ENCODE peak calls at places on chromosomes 5 and 9, in seven cellular contexts. G is mesenteric fat pad, C is NCI-H774, E is NCI-H510A treated with DMSO at 0.1 percent for 48 hours, Q is GM12865, P is T-helper 1 cell, W is OCI-LY7. V is an unnamed sample.

GRCh38 chr5:41408676-41409443 is 101.5 kb downstream of the PLCXD3 start:
- DNase-seq in G (no peak), C (no peak), E (no peak), Q (no peak), P (no peak), W (no peak), V (no peak)

GRCh38 chr5:160469156-160470144 is 47.8 kb downstream of the PTTG1 start:
- DNase-seq in G (no peak), C (no peak), E (no peak), Q (no peak), P (no peak), W (no peak), V (no peak)

GRCh38 chr5:436641-436975 is 6.4 kb upstream of the EXOC3 start:
- DNase-seq in G (peak), C (no peak), E (no peak), Q (no peak), P (no peak), W (no peak), V (no peak)

GRCh38 chr5:153982206-153982605 is 56.5 kb downstream of the FAM114A2 start:
- DNase-seq in G (no peak), C (no peak), E (no peak), Q (no peak), P (no peak), W (no peak), V (no peak)

GRCh38 chr9:35791321-35791921 is at the start of gene NPR2:
- DNase-seq in G (no peak), C (no peak), E (no peak), Q (no peak), P (no peak), W (no peak), V (no peak)

GRCh38 chr9:85156652-85157051 is 487.1 kb downstream of the NTRK2 start:
- DNase-seq in G (no peak), C (no peak), E (peak), Q (no peak), P (no peak), W (no peak), V (no peak)

GRCh38 chr5:153534102-153534501 is 43.6 kb downstream of the GRIA1 start:
- DNase-seq in G (no peak), C (no peak), E (no peak), Q (no peak), P (no peak), W (no peak), V (no peak)

GRCh38 chr5:177362102-177362868 is 4.6 kb downstream of the RGS14 start:
- DNase-seq in G (no peak), C (no peak), E (no peak), Q (no peak), P (no peak), W (no peak), V (no peak)

GRCh38 chr5:166102947-166103346 is 2188.5 kb upstream of the WWC1 start:
- DNase-seq in G (no peak), C (no peak), E (no peak), Q (no peak), P (no peak), W (no peak), V (no peak)

GRCh38 chr5:1255081-1255561 is 29.9 kb downstream of the SLC6A18 start:
- DNase-seq in G (no peak), C (no peak), E (no peak), Q (peak), P (no peak), W (peak), V (no peak)

GRCh38 chr9:133139246-133140173 is 18.5 kb upstream of the RALGDS start:
- DNase-seq in G (no peak), C (no peak), E (no peak), Q (no peak), P (no peak), W (no peak), V (no peak)

GRCh38 chr9:135885100-135885853 is 22.1 kb downstream of the CAMSAP1 start:
- DNase-seq in G (peak), C (no peak), E (no peak), Q (no peak), P (no peak), W (no peak), V (no peak)

GRCh38 chr5:91301459-91301858 is 81.7 kb downstream of the ARRDC3 start:
- DNase-seq in G (no peak), C (no peak), E (no peak), Q (no peak), P (no peak), W (no peak), V (no peak)

GRCh38 chr5:88396635-88397285 is 128.1 kb upstream of the TMEM161B start:
- DNase-seq in G (no peak), C (no peak), E (no peak), Q (no peak), P (no peak), W (no peak), V (no peak)

GRCh38 chr5:10636363-10637142 is 72.7 kb downstream of the ANKRD33B start:
- DNase-seq in G (peak), C (no peak), E (no peak), Q (no peak), P (no peak), W (no peak), V (no peak)

GRCh38 chr9:121581775-121582600 is 69.4 kb upstream of the DAB2IP start:
- DNase-seq in G (no peak), C (no peak), E (no peak), Q (no peak), P (no peak), W (no peak), V (no peak)

GRCh38 chr9:98974994-98975712 is 31.4 kb downstream of the COL15A1 start:
- DNase-seq in G (peak), C (peak), E (peak), Q (peak), P (peak), W (peak), V (peak)

GRCh38 chr5:14011089-14012004 is 66.9 kb upstream of the DNAH5 start:
- DNase-seq in G (peak), C (peak), E (peak), Q (peak), P (no peak), W (peak), V (peak)

GRCh38 chr9:130382086-130382485 is 62.7 kb upstream of the ASS1 start:
- DNase-seq in G (no peak), C (no peak), E (no peak), Q (no peak), P (no peak), W (no peak), V (no peak)

GRCh38 chr5:90940227-90940995 is 381.8 kb downstream of the ADGRV1 start:
- DNase-seq in G (no peak), C (peak), E (peak), Q (peak), P (no peak), W (peak), V (peak)

GRCh38 chr5:135009736-135010501 is 24.1 kb downstream of the PITX1 start:
- DNase-seq in G (peak), C (no peak), E (no peak), Q (no peak), P (no peak), W (no peak), V (no peak)

GRCh38 chr5:26326153-26326759 is 712.1 kb downstream of the CDH9 start:
- DNase-seq in G (no peak), C (no peak), E (no peak), Q (no peak), P (no peak), W (no peak), V (no peak)

GRCh38 chr5:180487556-180487955 is 6.6 kb upstream of the CNOT6 start:
- DNase-seq in G (peak), C (no peak), E (no peak), Q (no peak), P (no peak), W (no peak), V (no peak)

GRCh38 chr5:61279725-61280124 is 52.3 kb upstream of the ZSWIM6 start:
- DNase-seq in G (no peak), C (no peak), E (no peak), Q (no peak), P (no peak), W (no peak), V (peak)

GRCh38 chr5:153903321-153903720 is 135.4 kb downstream of the FAM114A2 start:
- DNase-seq in G (no peak), C (no peak), E (no peak), Q (no peak), P (no peak), W (no peak), V (no peak)

GRCh38 chr9:33932078-33932807 is 115.3 kb downstream of the UBE2R2 start:
- DNase-seq in G (peak), C (no peak), E (no peak), Q (no peak), P (no peak), W (no peak), V (no peak)

GRCh38 chr5:82719368-82719767 is 357.8 kb downstream of the TMEM167A start:
- DNase-seq in G (no peak), C (no peak), E (no peak), Q (peak), P (no peak), W (no peak), V (no peak)

GRCh38 chr5:59542841-59543825 is 350.4 kb downstream of the PDE4D start:
- DNase-seq in G (no peak), C (peak), E (peak), Q (no peak), P (no peak), W (no peak), V (peak)

GRCh38 chr9:38126730-38127129 is 57.7 kb upstream of the SHB start:
- DNase-seq in G (no peak), C (no peak), E (peak), Q (no peak), P (no peak), W (no peak), V (peak)